ENCODE peak calls at places on chromosomes 11 and 22, in four cellular contexts. One of them, this sample, is unnamed.

GRCh38 chr11:82225930-82226329 is 507.7 kb downstream of the FAM181B start:
- DNase-seq in caudate nucleus: no peak
- DNase-seq in GM10248: no peak
- DNase-seq in AG04450: no peak
- DNase-seq in this sample: no peak

GRCh38 chr22:23259916-23260644 is 79.8 kb downstream of the BCR start:
- DNase-seq in AG04450: no peak
- DNase-seq in GM10248: no peak
- DNase-seq in caudate nucleus: no peak
- DNase-seq in this sample: no peak

GRCh38 chr11:2890466-2891241 is 5.1 kb upstream of the CDKN1C start:
- DNase-seq in GM10248: no peak
- DNase-seq in caudate nucleus: no peak
- DNase-seq in AG04450: no peak
- DNase-seq in this sample: no peak

GRCh38 chr22:43467171-43467570 is 55.4 kb downstream of the MPPED1 start:
- DNase-seq in caudate nucleus: no peak
- DNase-seq in GM10248: no peak
- DNase-seq in AG04450: no peak
- DNase-seq in this sample: no peak

GRCh38 chr11:76123243-76123642 is 83.1 kb downstream of the WNT11 start:
- DNase-seq in GM10248: no peak
- DNase-seq in caudate nucleus: no peak
- DNase-seq in AG04450: no peak
- DNase-seq in this sample: no peak

GRCh38 chr11:289706-290620 is 1.0 kb downstream of the PGGHG start:
- DNase-seq in AG04450: no peak
- DNase-seq in GM10248: no peak
- DNase-seq in caudate nucleus: no peak
- DNase-seq in this sample: no peak

GRCh38 chr22:29524440-29525191 is 28.9 kb downstream of the THOC5 start:
- DNase-seq in caudate nucleus: no peak
- DNase-seq in GM10248: peak
- DNase-seq in AG04450: no peak
- DNase-seq in this sample: peak

GRCh38 chr11:76385903-76386302 is 4.8 kb downstream of the GVQW3 start:
- DNase-seq in caudate nucleus: no peak
- DNase-seq in AG04450: no peak
- DNase-seq in GM10248: no peak
- DNase-seq in this sample: no peak

GRCh38 chr11:94933225-94934130 is 39.9 kb downstream of the CWC15 start:
- DNase-seq in GM10248: no peak
- DNase-seq in caudate nucleus: no peak
- DNase-seq in AG04450: peak
- DNase-seq in this sample: no peak

GRCh38 chr22:44347098-44347497 is 34.3 kb upstream of the SHISAL1 start:
- DNase-seq in AG04450: no peak
- DNase-seq in caudate nucleus: no peak
- DNase-seq in GM10248: no peak
- DNase-seq in this sample: no peak

GRCh38 chr11:1834132-1834610 is 619 bp upstream of the SYT8 start:
- DNase-seq in AG04450: no peak
- DNase-seq in GM10248: no peak
- DNase-seq in caudate nucleus: no peak
- DNase-seq in this sample: no peak

GRCh38 chr11:32434116-32434386 is 1.3 kb downstream of the WT1 start:
- DNase-seq in GM10248: no peak
- DNase-seq in AG04450: no peak
- DNase-seq in caudate nucleus: no peak
- DNase-seq in this sample: no peak

GRCh38 chr11:33682446-33682845 is 18.2 kb downstream of the C11orf91 start:
- DNase-seq in GM10248: no peak
- DNase-seq in AG04450: no peak
- DNase-seq in caudate nucleus: no peak
- DNase-seq in this sample: no peak

GRCh38 chr22:38566726-38567504 is 3.1 kb downstream of the DMC1 start:
- DNase-seq in caudate nucleus: no peak
- DNase-seq in GM10248: no peak
- DNase-seq in AG04450: no peak
- DNase-seq in this sample: no peak

GRCh38 chr22:39244073-39244495 is 698 bp downstream of the PDGFB start:
- DNase-seq in caudate nucleus: no peak
- DNase-seq in AG04450: no peak
- DNase-seq in GM10248: no peak
- DNase-seq in this sample: no peak

GRCh38 chr11:17259519-17259918 is 17.0 kb upstream of the NUCB2 start:
- DNase-seq in GM10248: no peak
- DNase-seq in AG04450: no peak
- DNase-seq in caudate nucleus: no peak
- DNase-seq in this sample: no peak

GRCh38 chr22:44878483-44879300 is 126.3 kb downstream of the ARHGAP8 start:
- DNase-seq in GM10248: no peak
- DNase-seq in AG04450: no peak
- DNase-seq in caudate nucleus: no peak
- DNase-seq in this sample: no peak

GRCh38 chr11:118820412-118821357 is 29.7 kb upstream of the DDX6 start:
- DNase-seq in AG04450: no peak
- DNase-seq in caudate nucleus: peak
- DNase-seq in GM10248: peak
- DNase-seq in this sample: peak

GRCh38 chr11:57251491-57252104 is 14.5 kb upstream of the APLNR start:
- DNase-seq in AG04450: no peak
- DNase-seq in GM10248: no peak
- DNase-seq in caudate nucleus: no peak
- DNase-seq in this sample: no peak

GRCh38 chr22:32583921-32584335 is 109.3 kb downstream of the FBXO7 start:
- DNase-seq in AG04450: no peak
- DNase-seq in caudate nucleus: no peak
- DNase-seq in GM10248: no peak
- DNase-seq in this sample: no peak

GRCh38 chr22:20793386-20794131 is 19.6 kb downstream of the SERPIND1 start:
- DNase-seq in caudate nucleus: peak
- DNase-seq in AG04450: no peak
- DNase-seq in GM10248: no peak
- DNase-seq in this sample: no peak

GRCh38 chr11:35337919-35338316 is 81.4 kb downstream of the SLC1A2 start:
- DNase-seq in GM10248: no peak
- DNase-seq in caudate nucleus: no peak
- DNase-seq in AG04450: no peak
- DNase-seq in this sample: no peak

GRCh38 chr22:26512149-26512793 is at the start of gene TFIP11:
- DNase-seq in AG04450: peak
- DNase-seq in GM10248: peak
- DNase-seq in caudate nucleus: peak
- DNase-seq in this sample: peak

GRCh38 chr11:19428206-19429001 is 187.7 kb upstream of the E2F8 start:
- DNase-seq in GM10248: no peak
- DNase-seq in caudate nucleus: peak
- DNase-seq in AG04450: no peak
- DNase-seq in this sample: no peak

GRCh38 chr11:34637303-34637702 is 16.4 kb downstream of the EHF start:
- DNase-seq in caudate nucleus: peak
- DNase-seq in GM10248: no peak
- DNase-seq in AG04450: no peak
- DNase-seq in this sample: no peak